ENCODE peak calls at places on chromosome 19, in nine cellular contexts. One of them, this sample, is unnamed.
A peak's percentile ranks its signal among the peaks of the same experiment; 100 is the strongest.

GRCh38 chr19:33238750-33239149 is 13.1 kb upstream of the SLC7A10 start:
- DNase-seq in stimulated activated naive CD8-positive, alpha-beta T cell treated with anti-CD3 and anti-CD28 coated beads, Interleukin-15, Interleukin-2, amounts not matched to agents 100 U/mL and 50 U/mL, for 24 hours: no peak
- DNase-seq in activated T-cell treated with anti-CD3 and anti-CD28 coated beads, Interleukin-2, amount 50 U/mL, for 4 hours: no peak
- DNase-seq in GOT3: no peak
- DNase-seq in stimulated activated CD8-positive, alpha-beta memory T cell treated with anti-CD3 and anti-CD28 coated beads, Interleukin-15, amount 100 ng/mL, for 4 hours: no peak
- DNase-seq in activated CD4-positive, alpha-beta T cell treated with anti-CD3 and anti-CD28 coated beads for 48 hours: no peak
- DNase-seq in activated naive CD4-positive, alpha-beta T cell treated with anti-CD3 and anti-CD28 coated beads, Interleukin-2, amount 50 U/mL, for 72 hours: no peak
- DNase-seq in H4: no peak
- DNase-seq in fibroblast of the conjunctiva: no peak
- DNase-seq in this sample: no peak

GRCh38 chr19:50906217-50906616 is 5.0 kb downstream of the KLK4 start:
- DNase-seq in stimulated activated naive CD8-positive, alpha-beta T cell treated with anti-CD3 and anti-CD28 coated beads, Interleukin-15, Interleukin-2, amounts not matched to agents 100 U/mL and 50 U/mL, for 24 hours: peak; percentile 56
- DNase-seq in activated T-cell treated with anti-CD3 and anti-CD28 coated beads, Interleukin-2, amount 50 U/mL, for 4 hours: peak; percentile 17
- DNase-seq in GOT3: no peak
- DNase-seq in stimulated activated CD8-positive, alpha-beta memory T cell treated with anti-CD3 and anti-CD28 coated beads, Interleukin-15, amount 100 ng/mL, for 4 hours: no peak
- DNase-seq in activated CD4-positive, alpha-beta T cell treated with anti-CD3 and anti-CD28 coated beads for 48 hours: peak; percentile 69
- DNase-seq in activated naive CD4-positive, alpha-beta T cell treated with anti-CD3 and anti-CD28 coated beads, Interleukin-2, amount 50 U/mL, for 72 hours: peak; percentile 60
- DNase-seq in H4: no peak
- DNase-seq in fibroblast of the conjunctiva: no peak
- DNase-seq in this sample: no peak

GRCh38 chr19:6126335-6126974 is 9.0 kb upstream of the ACSBG2 start:
- DNase-seq in stimulated activated naive CD8-positive, alpha-beta T cell treated with anti-CD3 and anti-CD28 coated beads, Interleukin-15, Interleukin-2, amounts not matched to agents 100 U/mL and 50 U/mL, for 24 hours: no peak
- DNase-seq in activated T-cell treated with anti-CD3 and anti-CD28 coated beads, Interleukin-2, amount 50 U/mL, for 4 hours: no peak
- DNase-seq in GOT3: no peak
- DNase-seq in stimulated activated CD8-positive, alpha-beta memory T cell treated with anti-CD3 and anti-CD28 coated beads, Interleukin-15, amount 100 ng/mL, for 4 hours: no peak
- DNase-seq in activated CD4-positive, alpha-beta T cell treated with anti-CD3 and anti-CD28 coated beads for 48 hours: no peak
- DNase-seq in activated naive CD4-positive, alpha-beta T cell treated with anti-CD3 and anti-CD28 coated beads, Interleukin-2, amount 50 U/mL, for 72 hours: peak; percentile 9
- DNase-seq in H4: peak; percentile 83
- DNase-seq in fibroblast of the conjunctiva: peak; percentile 48
- DNase-seq in this sample: peak; percentile 41

GRCh38 chr19:584240-585001 is 5.3 kb upstream of the HCN2 start:
- DNase-seq in stimulated activated naive CD8-positive, alpha-beta T cell treated with anti-CD3 and anti-CD28 coated beads, Interleukin-15, Interleukin-2, amounts not matched to agents 100 U/mL and 50 U/mL, for 24 hours: peak; percentile 78
- DNase-seq in activated T-cell treated with anti-CD3 and anti-CD28 coated beads, Interleukin-2, amount 50 U/mL, for 4 hours: peak; percentile 63
- DNase-seq in GOT3: no peak
- DNase-seq in stimulated activated CD8-positive, alpha-beta memory T cell treated with anti-CD3 and anti-CD28 coated beads, Interleukin-15, amount 100 ng/mL, for 4 hours: no peak
- DNase-seq in activated CD4-positive, alpha-beta T cell treated with anti-CD3 and anti-CD28 coated beads for 48 hours: peak; percentile 73
- DNase-seq in activated naive CD4-positive, alpha-beta T cell treated with anti-CD3 and anti-CD28 coated beads, Interleukin-2, amount 50 U/mL, for 72 hours: peak; percentile 81
- DNase-seq in H4: no peak
- DNase-seq in fibroblast of the conjunctiva: no peak
- DNase-seq in this sample: no peak

GRCh38 chr19:21084343-21084742 is 2.3 kb downstream of the ZNF714 start:
- DNase-seq in stimulated activated naive CD8-positive, alpha-beta T cell treated with anti-CD3 and anti-CD28 coated beads, Interleukin-15, Interleukin-2, amounts not matched to agents 100 U/mL and 50 U/mL, for 24 hours: no peak
- DNase-seq in activated T-cell treated with anti-CD3 and anti-CD28 coated beads, Interleukin-2, amount 50 U/mL, for 4 hours: no peak
- DNase-seq in GOT3: no peak
- DNase-seq in stimulated activated CD8-positive, alpha-beta memory T cell treated with anti-CD3 and anti-CD28 coated beads, Interleukin-15, amount 100 ng/mL, for 4 hours: no peak
- DNase-seq in activated CD4-positive, alpha-beta T cell treated with anti-CD3 and anti-CD28 coated beads for 48 hours: peak; percentile 40
- DNase-seq in activated naive CD4-positive, alpha-beta T cell treated with anti-CD3 and anti-CD28 coated beads, Interleukin-2, amount 50 U/mL, for 72 hours: peak; percentile 23
- DNase-seq in H4: no peak
- DNase-seq in fibroblast of the conjunctiva: no peak
- DNase-seq in this sample: peak; percentile 78

GRCh38 chr19:30144242-30144758 is 202.3 kb downstream of the URI1 start:
- DNase-seq in stimulated activated naive CD8-positive, alpha-beta T cell treated with anti-CD3 and anti-CD28 coated beads, Interleukin-15, Interleukin-2, amounts not matched to agents 100 U/mL and 50 U/mL, for 24 hours: no peak
- DNase-seq in activated T-cell treated with anti-CD3 and anti-CD28 coated beads, Interleukin-2, amount 50 U/mL, for 4 hours: no peak
- DNase-seq in GOT3: no peak
- DNase-seq in stimulated activated CD8-positive, alpha-beta memory T cell treated with anti-CD3 and anti-CD28 coated beads, Interleukin-15, amount 100 ng/mL, for 4 hours: no peak
- DNase-seq in activated CD4-positive, alpha-beta T cell treated with anti-CD3 and anti-CD28 coated beads for 48 hours: no peak
- DNase-seq in activated naive CD4-positive, alpha-beta T cell treated with anti-CD3 and anti-CD28 coated beads, Interleukin-2, amount 50 U/mL, for 72 hours: no peak
- DNase-seq in H4: no peak
- DNase-seq in fibroblast of the conjunctiva: no peak
- DNase-seq in this sample: no peak

GRCh38 chr19:18322318-18322758 is 538 bp downstream of the LSM4 start:
- DNase-seq in stimulated activated naive CD8-positive, alpha-beta T cell treated with anti-CD3 and anti-CD28 coated beads, Interleukin-15, Interleukin-2, amounts not matched to agents 100 U/mL and 50 U/mL, for 24 hours: peak; percentile 69
- DNase-seq in activated T-cell treated with anti-CD3 and anti-CD28 coated beads, Interleukin-2, amount 50 U/mL, for 4 hours: no peak
- DNase-seq in GOT3: no peak
- DNase-seq in stimulated activated CD8-positive, alpha-beta memory T cell treated with anti-CD3 and anti-CD28 coated beads, Interleukin-15, amount 100 ng/mL, for 4 hours: no peak
- DNase-seq in activated CD4-positive, alpha-beta T cell treated with anti-CD3 and anti-CD28 coated beads for 48 hours: peak; percentile 70
- DNase-seq in activated naive CD4-positive, alpha-beta T cell treated with anti-CD3 and anti-CD28 coated beads, Interleukin-2, amount 50 U/mL, for 72 hours: peak; percentile 50
- DNase-seq in H4: peak; percentile 48
- DNase-seq in fibroblast of the conjunctiva: peak; percentile 50
- DNase-seq in this sample: peak; percentile 60

GRCh38 chr19:13099073-13099999 is 3.3 kb downstream of the LYL1 start:
- DNase-seq in stimulated activated naive CD8-positive, alpha-beta T cell treated with anti-CD3 and anti-CD28 coated beads, Interleukin-15, Interleukin-2, amounts not matched to agents 100 U/mL and 50 U/mL, for 24 hours: peak; percentile 79
- DNase-seq in activated T-cell treated with anti-CD3 and anti-CD28 coated beads, Interleukin-2, amount 50 U/mL, for 4 hours: peak; percentile 72
- DNase-seq in GOT3: no peak
- DNase-seq in stimulated activated CD8-positive, alpha-beta memory T cell treated with anti-CD3 and anti-CD28 coated beads, Interleukin-15, amount 100 ng/mL, for 4 hours: peak; percentile 61
- DNase-seq in activated CD4-positive, alpha-beta T cell treated with anti-CD3 and anti-CD28 coated beads for 48 hours: peak; percentile 83
- DNase-seq in activated naive CD4-positive, alpha-beta T cell treated with anti-CD3 and anti-CD28 coated beads, Interleukin-2, amount 50 U/mL, for 72 hours: peak; percentile 71
- DNase-seq in H4: no peak
- DNase-seq in fibroblast of the conjunctiva: no peak
- DNase-seq in this sample: no peak

GRCh38 chr19:23098988-23099387 is 17.8 kb upstream of the ZNF730 start:
- DNase-seq in stimulated activated naive CD8-positive, alpha-beta T cell treated with anti-CD3 and anti-CD28 coated beads, Interleukin-15, Interleukin-2, amounts not matched to agents 100 U/mL and 50 U/mL, for 24 hours: no peak
- DNase-seq in activated T-cell treated with anti-CD3 and anti-CD28 coated beads, Interleukin-2, amount 50 U/mL, for 4 hours: no peak
- DNase-seq in GOT3: no peak
- DNase-seq in stimulated activated CD8-positive, alpha-beta memory T cell treated with anti-CD3 and anti-CD28 coated beads, Interleukin-15, amount 100 ng/mL, for 4 hours: no peak
- DNase-seq in activated CD4-positive, alpha-beta T cell treated with anti-CD3 and anti-CD28 coated beads for 48 hours: no peak
- DNase-seq in activated naive CD4-positive, alpha-beta T cell treated with anti-CD3 and anti-CD28 coated beads, Interleukin-2, amount 50 U/mL, for 72 hours: no peak
- DNase-seq in H4: no peak
- DNase-seq in fibroblast of the conjunctiva: no peak
- DNase-seq in this sample: peak; percentile 8

GRCh38 chr19:39890755-39891551 is 43.5 kb downstream of the FCGBP start:
- DNase-seq in stimulated activated naive CD8-positive, alpha-beta T cell treated with anti-CD3 and anti-CD28 coated beads, Interleukin-15, Interleukin-2, amounts not matched to agents 100 U/mL and 50 U/mL, for 24 hours: no peak
- DNase-seq in activated T-cell treated with anti-CD3 and anti-CD28 coated beads, Interleukin-2, amount 50 U/mL, for 4 hours: no peak
- DNase-seq in GOT3: no peak
- DNase-seq in stimulated activated CD8-positive, alpha-beta memory T cell treated with anti-CD3 and anti-CD28 coated beads, Interleukin-15, amount 100 ng/mL, for 4 hours: no peak
- DNase-seq in activated CD4-positive, alpha-beta T cell treated with anti-CD3 and anti-CD28 coated beads for 48 hours: no peak
- DNase-seq in activated naive CD4-positive, alpha-beta T cell treated with anti-CD3 and anti-CD28 coated beads, Interleukin-2, amount 50 U/mL, for 72 hours: no peak
- DNase-seq in H4: no peak
- DNase-seq in fibroblast of the conjunctiva: no peak
- DNase-seq in this sample: no peak

GRCh38 chr19:10517760-10518443 is 655 bp upstream of the S1PR5 start:
- DNase-seq in stimulated activated naive CD8-positive, alpha-beta T cell treated with anti-CD3 and anti-CD28 coated beads, Interleukin-15, Interleukin-2, amounts not matched to agents 100 U/mL and 50 U/mL, for 24 hours: no peak
- DNase-seq in activated T-cell treated with anti-CD3 and anti-CD28 coated beads, Interleukin-2, amount 50 U/mL, for 4 hours: no peak
- DNase-seq in GOT3: no peak
- DNase-seq in stimulated activated CD8-positive, alpha-beta memory T cell treated with anti-CD3 and anti-CD28 coated beads, Interleukin-15, amount 100 ng/mL, for 4 hours: no peak
- DNase-seq in activated CD4-positive, alpha-beta T cell treated with anti-CD3 and anti-CD28 coated beads for 48 hours: peak; percentile 19
- DNase-seq in activated naive CD4-positive, alpha-beta T cell treated with anti-CD3 and anti-CD28 coated beads, Interleukin-2, amount 50 U/mL, for 72 hours: no peak
- DNase-seq in H4: no peak
- DNase-seq in fibroblast of the conjunctiva: no peak
- DNase-seq in this sample: no peak

GRCh38 chr19:31555634-31556215 is 206.5 kb upstream of the TSHZ3 start:
- DNase-seq in stimulated activated naive CD8-positive, alpha-beta T cell treated with anti-CD3 and anti-CD28 coated beads, Interleukin-15, Interleukin-2, amounts not matched to agents 100 U/mL and 50 U/mL, for 24 hours: no peak
- DNase-seq in activated T-cell treated with anti-CD3 and anti-CD28 coated beads, Interleukin-2, amount 50 U/mL, for 4 hours: no peak
- DNase-seq in GOT3: no peak
- DNase-seq in stimulated activated CD8-positive, alpha-beta memory T cell treated with anti-CD3 and anti-CD28 coated beads, Interleukin-15, amount 100 ng/mL, for 4 hours: no peak
- DNase-seq in activated CD4-positive, alpha-beta T cell treated with anti-CD3 and anti-CD28 coated beads for 48 hours: no peak
- DNase-seq in activated naive CD4-positive, alpha-beta T cell treated with anti-CD3 and anti-CD28 coated beads, Interleukin-2, amount 50 U/mL, for 72 hours: no peak
- DNase-seq in H4: no peak
- DNase-seq in fibroblast of the conjunctiva: no peak
- DNase-seq in this sample: no peak

GRCh38 chr19:4597975-4598671 is 38.6 kb upstream of the SEMA6B start:
- DNase-seq in stimulated activated naive CD8-positive, alpha-beta T cell treated with anti-CD3 and anti-CD28 coated beads, Interleukin-15, Interleukin-2, amounts not matched to agents 100 U/mL and 50 U/mL, for 24 hours: peak; percentile 61
- DNase-seq in activated T-cell treated with anti-CD3 and anti-CD28 coated beads, Interleukin-2, amount 50 U/mL, for 4 hours: peak; percentile 25
- DNase-seq in GOT3: no peak
- DNase-seq in stimulated activated CD8-positive, alpha-beta memory T cell treated with anti-CD3 and anti-CD28 coated beads, Interleukin-15, amount 100 ng/mL, for 4 hours: no peak
- DNase-seq in activated CD4-positive, alpha-beta T cell treated with anti-CD3 and anti-CD28 coated beads for 48 hours: peak; percentile 72
- DNase-seq in activated naive CD4-positive, alpha-beta T cell treated with anti-CD3 and anti-CD28 coated beads, Interleukin-2, amount 50 U/mL, for 72 hours: peak; percentile 55
- DNase-seq in H4: no peak
- DNase-seq in fibroblast of the conjunctiva: no peak
- DNase-seq in this sample: no peak

GRCh38 chr19:38023245-38023644 is 116.2 kb downstream of the SIPA1L3 start:
- DNase-seq in stimulated activated naive CD8-positive, alpha-beta T cell treated with anti-CD3 and anti-CD28 coated beads, Interleukin-15, Interleukin-2, amounts not matched to agents 100 U/mL and 50 U/mL, for 24 hours: no peak
- DNase-seq in activated T-cell treated with anti-CD3 and anti-CD28 coated beads, Interleukin-2, amount 50 U/mL, for 4 hours: no peak
- DNase-seq in GOT3: no peak
- DNase-seq in stimulated activated CD8-positive, alpha-beta memory T cell treated with anti-CD3 and anti-CD28 coated beads, Interleukin-15, amount 100 ng/mL, for 4 hours: no peak
- DNase-seq in activated CD4-positive, alpha-beta T cell treated with anti-CD3 and anti-CD28 coated beads for 48 hours: no peak
- DNase-seq in activated naive CD4-positive, alpha-beta T cell treated with anti-CD3 and anti-CD28 coated beads, Interleukin-2, amount 50 U/mL, for 72 hours: no peak
- DNase-seq in H4: no peak
- DNase-seq in fibroblast of the conjunctiva: no peak
- DNase-seq in this sample: peak; percentile 83

GRCh38 chr19:47901370-47901769 is 15.3 kb upstream of the SULT2A1 start:
- DNase-seq in stimulated activated naive CD8-positive, alpha-beta T cell treated with anti-CD3 and anti-CD28 coated beads, Interleukin-15, Interleukin-2, amounts not matched to agents 100 U/mL and 50 U/mL, for 24 hours: no peak
- DNase-seq in activated T-cell treated with anti-CD3 and anti-CD28 coated beads, Interleukin-2, amount 50 U/mL, for 4 hours: no peak
- DNase-seq in GOT3: no peak
- DNase-seq in stimulated activated CD8-positive, alpha-beta memory T cell treated with anti-CD3 and anti-CD28 coated beads, Interleukin-15, amount 100 ng/mL, for 4 hours: no peak
- DNase-seq in activated CD4-positive, alpha-beta T cell treated with anti-CD3 and anti-CD28 coated beads for 48 hours: no peak
- DNase-seq in activated naive CD4-positive, alpha-beta T cell treated with anti-CD3 and anti-CD28 coated beads, Interleukin-2, amount 50 U/mL, for 72 hours: no peak
- DNase-seq in H4: no peak
- DNase-seq in fibroblast of the conjunctiva: no peak
- DNase-seq in this sample: no peak

GRCh38 chr19:48424694-48425219 is 21.0 kb upstream of the GRWD1 start:
- DNase-seq in stimulated activated naive CD8-positive, alpha-beta T cell treated with anti-CD3 and anti-CD28 coated beads, Interleukin-15, Interleukin-2, amounts not matched to agents 100 U/mL and 50 U/mL, for 24 hours: no peak
- DNase-seq in activated T-cell treated with anti-CD3 and anti-CD28 coated beads, Interleukin-2, amount 50 U/mL, for 4 hours: no peak
- DNase-seq in GOT3: no peak
- DNase-seq in stimulated activated CD8-positive, alpha-beta memory T cell treated with anti-CD3 and anti-CD28 coated beads, Interleukin-15, amount 100 ng/mL, for 4 hours: no peak
- DNase-seq in activated CD4-positive, alpha-beta T cell treated with anti-CD3 and anti-CD28 coated beads for 48 hours: no peak
- DNase-seq in activated naive CD4-positive, alpha-beta T cell treated with anti-CD3 and anti-CD28 coated beads, Interleukin-2, amount 50 U/mL, for 72 hours: no peak
- DNase-seq in H4: peak; percentile 79
- DNase-seq in fibroblast of the conjunctiva: no peak
- DNase-seq in this sample: peak; percentile 73

GRCh38 chr19:40220674-40221073 is 2.5 kb upstream of the TTC9B start:
- DNase-seq in stimulated activated naive CD8-positive, alpha-beta T cell treated with anti-CD3 and anti-CD28 coated beads, Interleukin-15, Interleukin-2, amounts not matched to agents 100 U/mL and 50 U/mL, for 24 hours: no peak
- DNase-seq in activated T-cell treated with anti-CD3 and anti-CD28 coated beads, Interleukin-2, amount 50 U/mL, for 4 hours: no peak
- DNase-seq in GOT3: no peak
- DNase-seq in stimulated activated CD8-positive, alpha-beta memory T cell treated with anti-CD3 and anti-CD28 coated beads, Interleukin-15, amount 100 ng/mL, for 4 hours: no peak
- DNase-seq in activated CD4-positive, alpha-beta T cell treated with anti-CD3 and anti-CD28 coated beads for 48 hours: no peak
- DNase-seq in activated naive CD4-positive, alpha-beta T cell treated with anti-CD3 and anti-CD28 coated beads, Interleukin-2, amount 50 U/mL, for 72 hours: no peak
- DNase-seq in H4: no peak
- DNase-seq in fibroblast of the conjunctiva: no peak
- DNase-seq in this sample: no peak

GRCh38 chr19:58538257-58539168 is 5.4 kb upstream of the TRIM28 start:
- DNase-seq in stimulated activated naive CD8-positive, alpha-beta T cell treated with anti-CD3 and anti-CD28 coated beads, Interleukin-15, Interleukin-2, amounts not matched to agents 100 U/mL and 50 U/mL, for 24 hours: peak; percentile 64
- DNase-seq in activated T-cell treated with anti-CD3 and anti-CD28 coated beads, Interleukin-2, amount 50 U/mL, for 4 hours: no peak
- DNase-seq in GOT3: no peak
- DNase-seq in stimulated activated CD8-positive, alpha-beta memory T cell treated with anti-CD3 and anti-CD28 coated beads, Interleukin-15, amount 100 ng/mL, for 4 hours: no peak
- DNase-seq in activated CD4-positive, alpha-beta T cell treated with anti-CD3 and anti-CD28 coated beads for 48 hours: peak; percentile 59
- DNase-seq in activated naive CD4-positive, alpha-beta T cell treated with anti-CD3 and anti-CD28 coated beads, Interleukin-2, amount 50 U/mL, for 72 hours: peak; percentile 57
- DNase-seq in H4: no peak
- DNase-seq in fibroblast of the conjunctiva: no peak
- DNase-seq in this sample: no peak

GRCh38 chr19:35704218-35704617 is at the start of gene ZBTB32:
- DNase-seq in stimulated activated naive CD8-positive, alpha-beta T cell treated with anti-CD3 and anti-CD28 coated beads, Interleukin-15, Interleukin-2, amounts not matched to agents 100 U/mL and 50 U/mL, for 24 hours: peak; percentile 30
- DNase-seq in activated T-cell treated with anti-CD3 and anti-CD28 coated beads, Interleukin-2, amount 50 U/mL, for 4 hours: no peak
- DNase-seq in GOT3: no peak
- DNase-seq in stimulated activated CD8-positive, alpha-beta memory T cell treated with anti-CD3 and anti-CD28 coated beads, Interleukin-15, amount 100 ng/mL, for 4 hours: no peak
- DNase-seq in activated CD4-positive, alpha-beta T cell treated with anti-CD3 and anti-CD28 coated beads for 48 hours: peak; percentile 58
- DNase-seq in activated naive CD4-positive, alpha-beta T cell treated with anti-CD3 and anti-CD28 coated beads, Interleukin-2, amount 50 U/mL, for 72 hours: no peak
- DNase-seq in H4: no peak
- DNase-seq in fibroblast of the conjunctiva: no peak
- DNase-seq in this sample: peak; percentile 46

GRCh38 chr19:6479836-6480398 is 1.7 kb downstream of the DENND1C start:
- DNase-seq in stimulated activated naive CD8-positive, alpha-beta T cell treated with anti-CD3 and anti-CD28 coated beads, Interleukin-15, Interleukin-2, amounts not matched to agents 100 U/mL and 50 U/mL, for 24 hours: no peak
- DNase-seq in activated T-cell treated with anti-CD3 and anti-CD28 coated beads, Interleukin-2, amount 50 U/mL, for 4 hours: no peak
- DNase-seq in GOT3: no peak
- DNase-seq in stimulated activated CD8-positive, alpha-beta memory T cell treated with anti-CD3 and anti-CD28 coated beads, Interleukin-15, amount 100 ng/mL, for 4 hours: no peak
- DNase-seq in activated CD4-positive, alpha-beta T cell treated with anti-CD3 and anti-CD28 coated beads for 48 hours: no peak
- DNase-seq in activated naive CD4-positive, alpha-beta T cell treated with anti-CD3 and anti-CD28 coated beads, Interleukin-2, amount 50 U/mL, for 72 hours: no peak
- DNase-seq in H4: no peak
- DNase-seq in fibroblast of the conjunctiva: no peak
- DNase-seq in this sample: no peak

This sample was measured in astrocyte.